ENCODE peak calls at places on chromosome 21, in four cellular contexts. One of them, this sample, is unnamed.

GRCh38 chr21:32474179-32475059 is 61.9 kb downstream of the EVA1C start:
- DNase-seq in IMR-90: no peak
- DNase-seq in M059J: peak
- DNase-seq in effector CD4-positive, alpha-beta T cell: no peak
- DNase-seq in this sample: peak

GRCh38 chr21:35106246-35106835 is 57.2 kb upstream of the RUNX1 start:
- DNase-seq in IMR-90: no peak
- DNase-seq in M059J: no peak
- DNase-seq in effector CD4-positive, alpha-beta T cell: no peak
- DNase-seq in this sample: no peak

GRCh38 chr21:42565206-42565810 is 51.7 kb downstream of the SLC37A1 start:
- DNase-seq in IMR-90: no peak
- DNase-seq in M059J: no peak
- DNase-seq in effector CD4-positive, alpha-beta T cell: no peak
- DNase-seq in this sample: no peak

GRCh38 chr21:38179504-38179900 is 77.3 kb upstream of the KCNJ15 start:
- DNase-seq in IMR-90: peak
- DNase-seq in M059J: peak
- DNase-seq in effector CD4-positive, alpha-beta T cell: no peak
- DNase-seq in this sample: no peak

GRCh38 chr21:18646114-18646513 is 242.5 kb upstream of the TMPRSS15 start:
- DNase-seq in IMR-90: no peak
- DNase-seq in M059J: no peak
- DNase-seq in effector CD4-positive, alpha-beta T cell: no peak
- DNase-seq in this sample: no peak

GRCh38 chr21:35236090-35236489 is 187.0 kb upstream of the RUNX1 start:
- DNase-seq in IMR-90: no peak
- DNase-seq in M059J: no peak
- DNase-seq in effector CD4-positive, alpha-beta T cell: no peak
- DNase-seq in this sample: no peak

GRCh38 chr21:41217656-41218380 is 49.9 kb downstream of the BACE2 start:
- DNase-seq in IMR-90: peak
- DNase-seq in M059J: no peak
- DNase-seq in effector CD4-positive, alpha-beta T cell: no peak
- DNase-seq in this sample: no peak

GRCh38 chr21:34930971-34931370 is 118.1 kb downstream of the RUNX1 start:
- DNase-seq in IMR-90: peak
- DNase-seq in M059J: peak
- DNase-seq in effector CD4-positive, alpha-beta T cell: no peak
- DNase-seq in this sample: no peak

GRCh38 chr21:43269461-43269860 is 100.7 kb downstream of the CRYAA start:
- DNase-seq in IMR-90: no peak
- DNase-seq in M059J: no peak
- DNase-seq in effector CD4-positive, alpha-beta T cell: peak
- DNase-seq in this sample: peak

GRCh38 chr21:34671891-34672290 is 3.1 kb downstream of the CLIC6 start:
- DNase-seq in IMR-90: no peak
- DNase-seq in M059J: no peak
- DNase-seq in effector CD4-positive, alpha-beta T cell: no peak
- DNase-seq in this sample: no peak

This sample was measured in PC-3.